ENCODE peak calls at places on chromosomes 1 and 21, in five cellular contexts. One of them, this sample, is unnamed.

GRCh38 chr1:156483397-156483796 is 17.2 kb downstream of the MEF2D start:
- DNase-seq in HEK293T: no peak
- DNase-seq in stimulated activated CD8-positive, alpha-beta memory T cell treated with anti-CD3 and anti-CD28 coated beads, Interleukin-4, amount 100 ng/mL, for 4 hours: no peak
- DNase-seq in C1 segment of cervical spinal cord: no peak
- DNase-seq in CD8-positive, alpha-beta T cell: no peak
- DNase-seq in this sample: no peak

GRCh38 chr1:159854693-159855192 is 7.7 kb downstream of the VSIG8 start:
- DNase-seq in CD8-positive, alpha-beta T cell: peak; percentile 47
- DNase-seq in HEK293T: peak; percentile 54
- DNase-seq in stimulated activated CD8-positive, alpha-beta memory T cell treated with anti-CD3 and anti-CD28 coated beads, Interleukin-4, amount 100 ng/mL, for 4 hours: peak; percentile 57
- DNase-seq in C1 segment of cervical spinal cord: peak; percentile 59
- DNase-seq in this sample: peak; percentile 85

GRCh38 chr1:94285026-94285654 is 47.8 kb upstream of the ARHGAP29 start:
- DNase-seq in stimulated activated CD8-positive, alpha-beta memory T cell treated with anti-CD3 and anti-CD28 coated beads, Interleukin-4, amount 100 ng/mL, for 4 hours: no peak
- DNase-seq in C1 segment of cervical spinal cord: no peak
- DNase-seq in CD8-positive, alpha-beta T cell: no peak
- DNase-seq in HEK293T: no peak
- DNase-seq in this sample: no peak

GRCh38 chr1:68917456-68917855 is 420.6 kb upstream of the DEPDC1 start:
- DNase-seq in HEK293T: no peak
- DNase-seq in CD8-positive, alpha-beta T cell: no peak
- DNase-seq in C1 segment of cervical spinal cord: no peak
- DNase-seq in stimulated activated CD8-positive, alpha-beta memory T cell treated with anti-CD3 and anti-CD28 coated beads, Interleukin-4, amount 100 ng/mL, for 4 hours: no peak
- DNase-seq in this sample: no peak

GRCh38 chr1:155981266-155982088 is 3.1 kb upstream of the ARHGEF2 start:
- DNase-seq in HEK293T: no peak
- DNase-seq in stimulated activated CD8-positive, alpha-beta memory T cell treated with anti-CD3 and anti-CD28 coated beads, Interleukin-4, amount 100 ng/mL, for 4 hours: no peak
- DNase-seq in CD8-positive, alpha-beta T cell: no peak
- DNase-seq in C1 segment of cervical spinal cord: no peak
- DNase-seq in this sample: no peak

GRCh38 chr1:227769601-227770494 is 34.6 kb downstream of the SNAP47 start:
- DNase-seq in stimulated activated CD8-positive, alpha-beta memory T cell treated with anti-CD3 and anti-CD28 coated beads, Interleukin-4, amount 100 ng/mL, for 4 hours: no peak
- DNase-seq in HEK293T: no peak
- DNase-seq in C1 segment of cervical spinal cord: no peak
- DNase-seq in CD8-positive, alpha-beta T cell: no peak
- DNase-seq in this sample: no peak

GRCh38 chr1:178168535-178168934 is 74.6 kb downstream of the RASAL2 start:
- DNase-seq in CD8-positive, alpha-beta T cell: no peak
- DNase-seq in HEK293T: peak; percentile 23
- DNase-seq in C1 segment of cervical spinal cord: no peak
- DNase-seq in stimulated activated CD8-positive, alpha-beta memory T cell treated with anti-CD3 and anti-CD28 coated beads, Interleukin-4, amount 100 ng/mL, for 4 hours: no peak
- DNase-seq in this sample: no peak

GRCh38 chr21:34915364-34915834 is 133.7 kb downstream of the RUNX1 start:
- DNase-seq in CD8-positive, alpha-beta T cell: no peak
- DNase-seq in C1 segment of cervical spinal cord: no peak
- DNase-seq in HEK293T: no peak
- DNase-seq in stimulated activated CD8-positive, alpha-beta memory T cell treated with anti-CD3 and anti-CD28 coated beads, Interleukin-4, amount 100 ng/mL, for 4 hours: no peak
- DNase-seq in this sample: no peak

GRCh38 chr21:32578107-32578691 is 7.1 kb downstream of the TCP10L start:
- DNase-seq in C1 segment of cervical spinal cord: no peak
- DNase-seq in CD8-positive, alpha-beta T cell: no peak
- DNase-seq in stimulated activated CD8-positive, alpha-beta memory T cell treated with anti-CD3 and anti-CD28 coated beads, Interleukin-4, amount 100 ng/mL, for 4 hours: no peak
- DNase-seq in HEK293T: peak; percentile 44
- DNase-seq in this sample: no peak

GRCh38 chr1:43747736-43748135 is 40.4 kb downstream of the ST3GAL3 start:
- DNase-seq in C1 segment of cervical spinal cord: no peak
- DNase-seq in CD8-positive, alpha-beta T cell: no peak
- DNase-seq in HEK293T: no peak
- DNase-seq in stimulated activated CD8-positive, alpha-beta memory T cell treated with anti-CD3 and anti-CD28 coated beads, Interleukin-4, amount 100 ng/mL, for 4 hours: no peak
- DNase-seq in this sample: no peak

GRCh38 chr1:36458910-36459309 is 5.3 kb downstream of the MRPS15 start:
- DNase-seq in stimulated activated CD8-positive, alpha-beta memory T cell treated with anti-CD3 and anti-CD28 coated beads, Interleukin-4, amount 100 ng/mL, for 4 hours: no peak
- DNase-seq in C1 segment of cervical spinal cord: no peak
- DNase-seq in CD8-positive, alpha-beta T cell: no peak
- DNase-seq in HEK293T: no peak
- DNase-seq in this sample: no peak

GRCh38 chr1:181396811-181397210 is 86.5 kb upstream of the CACNA1E start:
- DNase-seq in HEK293T: no peak
- DNase-seq in C1 segment of cervical spinal cord: no peak
- DNase-seq in CD8-positive, alpha-beta T cell: no peak
- DNase-seq in stimulated activated CD8-positive, alpha-beta memory T cell treated with anti-CD3 and anti-CD28 coated beads, Interleukin-4, amount 100 ng/mL, for 4 hours: no peak
- DNase-seq in this sample: no peak

GRCh38 chr1:168560370-168560769 is 16.0 kb upstream of the XCL1 start:
- DNase-seq in C1 segment of cervical spinal cord: no peak
- DNase-seq in CD8-positive, alpha-beta T cell: no peak
- DNase-seq in stimulated activated CD8-positive, alpha-beta memory T cell treated with anti-CD3 and anti-CD28 coated beads, Interleukin-4, amount 100 ng/mL, for 4 hours: no peak
- DNase-seq in HEK293T: no peak
- DNase-seq in this sample: no peak

GRCh38 chr21:39447264-39447663 is 1.7 kb upstream of the LCA5L start:
- DNase-seq in HEK293T: no peak
- DNase-seq in stimulated activated CD8-positive, alpha-beta memory T cell treated with anti-CD3 and anti-CD28 coated beads, Interleukin-4, amount 100 ng/mL, for 4 hours: no peak
- DNase-seq in CD8-positive, alpha-beta T cell: no peak
- DNase-seq in C1 segment of cervical spinal cord: no peak
- DNase-seq in this sample: no peak

GRCh38 chr1:25700626-25701025 is 84.0 kb downstream of the MAN1C1 start:
- DNase-seq in stimulated activated CD8-positive, alpha-beta memory T cell treated with anti-CD3 and anti-CD28 coated beads, Interleukin-4, amount 100 ng/mL, for 4 hours: no peak
- DNase-seq in C1 segment of cervical spinal cord: peak; percentile 30
- DNase-seq in CD8-positive, alpha-beta T cell: no peak
- DNase-seq in HEK293T: peak; percentile 41
- DNase-seq in this sample: no peak

GRCh38 chr1:18419845-18420184 is 60.9 kb upstream of the KLHDC7A start:
- DNase-seq in stimulated activated CD8-positive, alpha-beta memory T cell treated with anti-CD3 and anti-CD28 coated beads, Interleukin-4, amount 100 ng/mL, for 4 hours: no peak
- DNase-seq in CD8-positive, alpha-beta T cell: no peak
- DNase-seq in HEK293T: no peak
- DNase-seq in C1 segment of cervical spinal cord: no peak
- DNase-seq in this sample: no peak

GRCh38 chr1:192945417-192946130 is 113.6 kb downstream of the UCHL5 start:
- DNase-seq in stimulated activated CD8-positive, alpha-beta memory T cell treated with anti-CD3 and anti-CD28 coated beads, Interleukin-4, amount 100 ng/mL, for 4 hours: no peak
- DNase-seq in CD8-positive, alpha-beta T cell: no peak
- DNase-seq in HEK293T: no peak
- DNase-seq in C1 segment of cervical spinal cord: no peak
- DNase-seq in this sample: no peak

GRCh38 chr1:175864183-175864582 is 120.8 kb upstream of the TNR start:
- DNase-seq in CD8-positive, alpha-beta T cell: no peak
- DNase-seq in HEK293T: no peak
- DNase-seq in stimulated activated CD8-positive, alpha-beta memory T cell treated with anti-CD3 and anti-CD28 coated beads, Interleukin-4, amount 100 ng/mL, for 4 hours: no peak
- DNase-seq in C1 segment of cervical spinal cord: no peak
- DNase-seq in this sample: no peak

GRCh38 chr1:34113887-34114286 is 51.1 kb downstream of the CSMD2 start:
- DNase-seq in HEK293T: no peak
- DNase-seq in CD8-positive, alpha-beta T cell: no peak
- DNase-seq in C1 segment of cervical spinal cord: no peak
- DNase-seq in stimulated activated CD8-positive, alpha-beta memory T cell treated with anti-CD3 and anti-CD28 coated beads, Interleukin-4, amount 100 ng/mL, for 4 hours: no peak
- DNase-seq in this sample: no peak

GRCh38 chr1:1150100-1150499 is 23.6 kb upstream of the TTLL10 start:
- DNase-seq in CD8-positive, alpha-beta T cell: no peak
- DNase-seq in stimulated activated CD8-positive, alpha-beta memory T cell treated with anti-CD3 and anti-CD28 coated beads, Interleukin-4, amount 100 ng/mL, for 4 hours: no peak
- DNase-seq in C1 segment of cervical spinal cord: no peak
- DNase-seq in HEK293T: no peak
- DNase-seq in this sample: no peak

GRCh38 chr1:107727866-107728265 is 237.1 kb downstream of the VAV3 start:
- DNase-seq in CD8-positive, alpha-beta T cell: no peak
- DNase-seq in C1 segment of cervical spinal cord: no peak
- DNase-seq in HEK293T: no peak
- DNase-seq in stimulated activated CD8-positive, alpha-beta memory T cell treated with anti-CD3 and anti-CD28 coated beads, Interleukin-4, amount 100 ng/mL, for 4 hours: no peak
- DNase-seq in this sample: no peak

GRCh38 chr1:4156241-4156640 is 256.2 kb upstream of the C1orf174 start:
- DNase-seq in stimulated activated CD8-positive, alpha-beta memory T cell treated with anti-CD3 and anti-CD28 coated beads, Interleukin-4, amount 100 ng/mL, for 4 hours: no peak
- DNase-seq in CD8-positive, alpha-beta T cell: no peak
- DNase-seq in C1 segment of cervical spinal cord: no peak
- DNase-seq in HEK293T: no peak
- DNase-seq in this sample: no peak